ENCODE peak calls at places on chromosomes 11 and 22, in six cellular contexts. One of them, this sample, is unnamed.

GRCh38 chr11:82960000-82960778 is 58.7 kb downstream of the DDIAS start:
- DNase-seq in A549: no peak
- DNase-seq in SK-N-SH: no peak
- DNase-seq in CD8-positive, alpha-beta memory T cell: peak
- DNase-seq in AG04450: no peak
- DNase-seq in hepatocyte: no peak
- DNase-seq in this sample: no peak

GRCh38 chr11:18011633-18012313 is 1.1 kb downstream of the SERGEF start:
- DNase-seq in SK-N-SH: peak
- DNase-seq in A549: no peak
- DNase-seq in CD8-positive, alpha-beta memory T cell: no peak
- DNase-seq in hepatocyte: no peak
- DNase-seq in AG04450: no peak
- DNase-seq in this sample: no peak

GRCh38 chr11:45145083-45145420 is 1.4 kb upstream of the PRDM11 start:
- DNase-seq in CD8-positive, alpha-beta memory T cell: no peak
- DNase-seq in A549: no peak
- DNase-seq in AG04450: no peak
- DNase-seq in SK-N-SH: no peak
- DNase-seq in hepatocyte: no peak
- DNase-seq in this sample: no peak

GRCh38 chr11:2807801-2808241 is 77.8 kb downstream of the CDKN1C start:
- DNase-seq in hepatocyte: no peak
- DNase-seq in CD8-positive, alpha-beta memory T cell: no peak
- DNase-seq in SK-N-SH: no peak
- DNase-seq in A549: no peak
- DNase-seq in AG04450: no peak
- DNase-seq in this sample: no peak

GRCh38 chr11:107576497-107577086 is 11.1 kb upstream of the ALKBH8 start:
- DNase-seq in CD8-positive, alpha-beta memory T cell: peak
- DNase-seq in hepatocyte: peak
- DNase-seq in SK-N-SH: peak
- DNase-seq in AG04450: no peak
- DNase-seq in A549: peak
- DNase-seq in this sample: no peak

GRCh38 chr22:25334091-25334490 is 114.7 kb downstream of the CRYBB2 start:
- DNase-seq in hepatocyte: peak
- DNase-seq in AG04450: no peak
- DNase-seq in A549: no peak
- DNase-seq in SK-N-SH: no peak
- DNase-seq in CD8-positive, alpha-beta memory T cell: no peak
- DNase-seq in this sample: no peak

GRCh38 chr11:83724704-83725114 is 438.5 kb upstream of the CCDC90B start:
- DNase-seq in AG04450: no peak
- DNase-seq in CD8-positive, alpha-beta memory T cell: no peak
- DNase-seq in hepatocyte: peak
- DNase-seq in SK-N-SH: peak
- DNase-seq in A549: no peak
- DNase-seq in this sample: no peak

GRCh38 chr11:116687458-116688201 is 85.2 kb downstream of the BUD13 start:
- DNase-seq in hepatocyte: no peak
- DNase-seq in A549: no peak
- DNase-seq in SK-N-SH: peak
- DNase-seq in AG04450: no peak
- DNase-seq in CD8-positive, alpha-beta memory T cell: no peak
- DNase-seq in this sample: no peak

GRCh38 chr22:28917747-28918543 is 34.6 kb downstream of the ZNRF3 start:
- DNase-seq in A549: peak
- DNase-seq in hepatocyte: peak
- DNase-seq in CD8-positive, alpha-beta memory T cell: no peak
- DNase-seq in SK-N-SH: peak
- DNase-seq in AG04450: no peak
- DNase-seq in this sample: no peak

GRCh38 chr11:5452712-5453111 is 3.6 kb downstream of the OR51I2 start:
- DNase-seq in AG04450: no peak
- DNase-seq in SK-N-SH: no peak
- DNase-seq in CD8-positive, alpha-beta memory T cell: no peak
- DNase-seq in A549: no peak
- DNase-seq in hepatocyte: no peak
- DNase-seq in this sample: no peak

GRCh38 chr11:46237248-46238077 is 40.0 kb upstream of the CREB3L1 start:
- DNase-seq in A549: peak
- DNase-seq in CD8-positive, alpha-beta memory T cell: peak
- DNase-seq in AG04450: peak
- DNase-seq in hepatocyte: peak
- DNase-seq in SK-N-SH: peak
- DNase-seq in this sample: no peak

GRCh38 chr22:38115423-38116205 is 5.1 kb upstream of the BAIAP2L2 start:
- DNase-seq in A549: no peak
- DNase-seq in hepatocyte: peak
- DNase-seq in SK-N-SH: no peak
- DNase-seq in AG04450: no peak
- DNase-seq in CD8-positive, alpha-beta memory T cell: no peak
- DNase-seq in this sample: no peak

GRCh38 chr22:41217553-41218157 is 12.5 kb downstream of the L3MBTL2 start:
- DNase-seq in CD8-positive, alpha-beta memory T cell: no peak
- DNase-seq in AG04450: peak
- DNase-seq in SK-N-SH: no peak
- DNase-seq in A549: no peak
- DNase-seq in hepatocyte: peak
- DNase-seq in this sample: peak

GRCh38 chr22:32680277-32680676 is 121.2 kb upstream of the TIMP3 start:
- DNase-seq in A549: no peak
- DNase-seq in AG04450: no peak
- DNase-seq in SK-N-SH: no peak
- DNase-seq in hepatocyte: no peak
- DNase-seq in CD8-positive, alpha-beta memory T cell: no peak
- DNase-seq in this sample: no peak

GRCh38 chr11:131811380-131811779 is 441.0 kb downstream of the NTM start:
- DNase-seq in A549: no peak
- DNase-seq in hepatocyte: no peak
- DNase-seq in AG04450: no peak
- DNase-seq in CD8-positive, alpha-beta memory T cell: no peak
- DNase-seq in SK-N-SH: no peak
- DNase-seq in this sample: peak

GRCh38 chr22:40009231-40009769 is 14.5 kb downstream of the FAM83F start:
- DNase-seq in CD8-positive, alpha-beta memory T cell: no peak
- DNase-seq in SK-N-SH: no peak
- DNase-seq in hepatocyte: no peak
- DNase-seq in A549: no peak
- DNase-seq in AG04450: no peak
- DNase-seq in this sample: no peak

GRCh38 chr22:46574993-46575914 is 37.8 kb upstream of the CELSR1 start:
- DNase-seq in A549: peak
- DNase-seq in SK-N-SH: peak
- DNase-seq in CD8-positive, alpha-beta memory T cell: no peak
- DNase-seq in hepatocyte: peak
- DNase-seq in AG04450: no peak
- DNase-seq in this sample: no peak

GRCh38 chr11:69439651-69440464 is 41.6 kb upstream of the LINC01488 start:
- DNase-seq in hepatocyte: no peak
- DNase-seq in SK-N-SH: no peak
- DNase-seq in A549: no peak
- DNase-seq in AG04450: no peak
- DNase-seq in CD8-positive, alpha-beta memory T cell: no peak
- DNase-seq in this sample: no peak

GRCh38 chr11:32426819-32427615 is 8.3 kb downstream of the WT1 start:
- DNase-seq in hepatocyte: no peak
- DNase-seq in SK-N-SH: peak
- DNase-seq in AG04450: no peak
- DNase-seq in A549: no peak
- DNase-seq in CD8-positive, alpha-beta memory T cell: peak
- DNase-seq in this sample: no peak

GRCh38 chr11:111300569-111300968 is 2.2 kb downstream of the POU2AF3 start:
- DNase-seq in CD8-positive, alpha-beta memory T cell: no peak
- DNase-seq in SK-N-SH: no peak
- DNase-seq in hepatocyte: no peak
- DNase-seq in A549: no peak
- DNase-seq in AG04450: no peak
- DNase-seq in this sample: no peak

GRCh38 chr11:102115557-102115956 is 5.3 kb downstream of the YAP1 start:
- DNase-seq in CD8-positive, alpha-beta memory T cell: no peak
- DNase-seq in SK-N-SH: no peak
- DNase-seq in AG04450: no peak
- DNase-seq in hepatocyte: peak
- DNase-seq in A549: peak
- DNase-seq in this sample: no peak

GRCh38 chr11:128745296-128746183 is 51.7 kb downstream of the FLI1 start:
- DNase-seq in hepatocyte: peak
- DNase-seq in AG04450: no peak
- DNase-seq in SK-N-SH: no peak
- DNase-seq in A549: no peak
- DNase-seq in CD8-positive, alpha-beta memory T cell: no peak
- DNase-seq in this sample: no peak

GRCh38 chr11:117641008-117641915 is 155.8 kb downstream of the DSCAML1 start:
- DNase-seq in hepatocyte: no peak
- DNase-seq in CD8-positive, alpha-beta memory T cell: no peak
- DNase-seq in A549: no peak
- DNase-seq in AG04450: no peak
- DNase-seq in SK-N-SH: no peak
- DNase-seq in this sample: no peak

GRCh38 chr11:81932303-81932702 is 801.4 kb downstream of the FAM181B start:
- DNase-seq in AG04450: no peak
- DNase-seq in SK-N-SH: no peak
- DNase-seq in CD8-positive, alpha-beta memory T cell: no peak
- DNase-seq in hepatocyte: no peak
- DNase-seq in A549: no peak
- DNase-seq in this sample: no peak

DNA sequence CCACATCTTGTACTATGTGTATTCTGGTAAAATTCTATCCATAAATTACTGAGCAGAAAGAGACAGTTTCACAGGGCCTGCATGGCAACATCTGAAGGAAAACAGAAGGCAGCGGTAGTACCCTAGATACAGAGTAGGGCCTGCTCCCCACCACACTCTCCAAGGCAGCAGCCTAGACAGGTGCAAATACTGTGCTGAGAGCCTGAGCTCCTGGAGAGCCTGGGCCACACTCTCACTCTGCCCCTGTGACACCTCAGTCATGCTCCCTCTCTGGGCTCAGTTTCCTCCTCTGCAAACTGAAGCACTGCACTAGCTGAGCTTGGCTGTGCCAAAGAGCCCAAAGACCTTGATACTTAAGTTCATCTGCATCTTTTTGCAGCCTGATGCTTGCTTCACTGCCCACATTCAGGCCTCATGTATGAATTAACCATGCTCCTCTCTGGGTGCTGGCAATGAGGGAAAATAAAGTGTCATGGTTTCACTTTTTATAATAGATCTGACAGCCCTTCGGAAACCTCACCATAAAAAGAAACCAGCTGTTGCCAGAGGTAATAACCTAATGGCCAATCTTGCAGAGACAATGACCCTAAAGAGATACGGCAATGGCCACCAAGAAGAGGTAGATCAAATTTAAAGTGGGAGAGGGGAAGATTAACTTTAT is 104.7 kb downstream of the PLEKHA7 start:
- DNase-seq in A549: no peak
- DNase-seq in CD8-positive, alpha-beta memory T cell: no peak
- DNase-seq in AG04450: no peak
- DNase-seq in SK-N-SH: no peak
- DNase-seq in hepatocyte: no peak
- DNase-seq in this sample: no peak
- H3K27ac ChIP-seq in A549: no peak
- H3K27ac ChIP-seq in CD8-positive, alpha-beta memory T cell: no peak
- H3K27ac ChIP-seq in AG04450: no peak
- H3K27ac ChIP-seq in SK-N-SH: no peak
- H3K27ac ChIP-seq in hepatocyte: no peak
- H3K27ac ChIP-seq in this sample: no peak

GRCh38 chr22:24207264-24208011 is 26.2 kb downstream of the SUSD2 start:
- DNase-seq in AG04450: no peak
- DNase-seq in CD8-positive, alpha-beta memory T cell: no peak
- DNase-seq in A549: no peak
- DNase-seq in SK-N-SH: no peak
- DNase-seq in hepatocyte: no peak
- DNase-seq in this sample: no peak
- H3K27ac ChIP-seq in AG04450: peak
- H3K27ac ChIP-seq in CD8-positive, alpha-beta memory T cell: no peak
- H3K27ac ChIP-seq in A549: peak
- H3K27ac ChIP-seq in SK-N-SH: peak
- H3K27ac ChIP-seq in hepatocyte: peak
- H3K27ac ChIP-seq in this sample: peak

GRCh38 chr11:76756341-76756771 is 26.8 kb upstream of the TSKU start:
- DNase-seq in A549: no peak
- DNase-seq in AG04450: no peak
- DNase-seq in CD8-positive, alpha-beta memory T cell: no peak
- DNase-seq in hepatocyte: no peak
- DNase-seq in SK-N-SH: peak
- DNase-seq in this sample: no peak

GRCh38 chr11:76761959-76762358 is 21.2 kb upstream of the TSKU start:
- DNase-seq in hepatocyte: no peak
- DNase-seq in CD8-positive, alpha-beta memory T cell: no peak
- DNase-seq in A549: no peak
- DNase-seq in SK-N-SH: no peak
- DNase-seq in AG04450: no peak
- DNase-seq in this sample: no peak

GRCh38 chr11:76759092-76759491 is 24.1 kb upstream of the TSKU start:
- DNase-seq in AG04450: no peak
- DNase-seq in hepatocyte: no peak
- DNase-seq in SK-N-SH: no peak
- DNase-seq in CD8-positive, alpha-beta memory T cell: no peak
- DNase-seq in A549: no peak
- DNase-seq in this sample: no peak

GRCh38 chr11:76762867-76763572 is 20.1 kb upstream of the TSKU start:
- DNase-seq in SK-N-SH: no peak
- DNase-seq in hepatocyte: no peak
- DNase-seq in AG04450: no peak
- DNase-seq in CD8-positive, alpha-beta memory T cell: no peak
- DNase-seq in A549: no peak
- DNase-seq in this sample: no peak

GRCh38 chr11:76759517-76759916 is 23.6 kb upstream of the TSKU start:
- DNase-seq in SK-N-SH: no peak
- DNase-seq in CD8-positive, alpha-beta memory T cell: no peak
- DNase-seq in AG04450: no peak
- DNase-seq in hepatocyte: no peak
- DNase-seq in A549: no peak
- DNase-seq in this sample: no peak
- H3K27ac ChIP-seq in SK-N-SH: no peak
- H3K27ac ChIP-seq in CD8-positive, alpha-beta memory T cell: no peak
- H3K27ac ChIP-seq in AG04450: no peak
- H3K27ac ChIP-seq in hepatocyte: no peak
- H3K27ac ChIP-seq in A549: peak
- H3K27ac ChIP-seq in this sample: no peak

GRCh38 chr11:114296979-114297372 is 777 bp downstream of the NNMT start:
- DNase-seq in SK-N-SH: no peak
- DNase-seq in AG04450: no peak
- DNase-seq in hepatocyte: no peak
- DNase-seq in CD8-positive, alpha-beta memory T cell: no peak
- DNase-seq in A549: no peak
- DNase-seq in this sample: no peak

GRCh38 chr11:114295676-114296081 is 520 bp upstream of the NNMT start:
- DNase-seq in A549: no peak
- DNase-seq in SK-N-SH: no peak
- DNase-seq in AG04450: no peak
- DNase-seq in hepatocyte: no peak
- DNase-seq in CD8-positive, alpha-beta memory T cell: no peak
- DNase-seq in this sample: no peak

GRCh38 chr11:114297806-114298700 is 1.9 kb downstream of the NNMT start:
- DNase-seq in CD8-positive, alpha-beta memory T cell: no peak
- DNase-seq in SK-N-SH: no peak
- DNase-seq in hepatocyte: no peak
- DNase-seq in AG04450: no peak
- DNase-seq in A549: no peak
- DNase-seq in this sample: no peak

GRCh38 chr11:114298701-114299090 is 2.5 kb downstream of the NNMT start:
- DNase-seq in A549: no peak
- DNase-seq in AG04450: no peak
- DNase-seq in hepatocyte: no peak
- DNase-seq in SK-N-SH: no peak
- DNase-seq in CD8-positive, alpha-beta memory T cell: no peak
- DNase-seq in this sample: no peak

GRCh38 chr11:114296190-114296978 is at the start of gene NNMT:
- DNase-seq in AG04450: peak
- DNase-seq in A549: no peak
- DNase-seq in hepatocyte: peak
- DNase-seq in CD8-positive, alpha-beta memory T cell: no peak
- DNase-seq in SK-N-SH: no peak
- DNase-seq in this sample: no peak
- H3K27ac ChIP-seq in AG04450: peak
- H3K27ac ChIP-seq in A549: peak
- H3K27ac ChIP-seq in hepatocyte: peak
- H3K27ac ChIP-seq in CD8-positive, alpha-beta memory T cell: peak
- H3K27ac ChIP-seq in SK-N-SH: peak
- H3K27ac ChIP-seq in this sample: peak